ENCODE peak calls at places on chromosomes 3 and 15, in five cellular contexts. One of them, this sample, is unnamed.

GRCh38 chr15:60859996-60860494 is 369.1 kb downstream of the RORA start:
- DNase-seq in GM23248: peak
- DNase-seq in astrocyte: peak
- DNase-seq in Karpas-422: no peak
- DNase-seq in IMR-90: peak
- DNase-seq in this sample: no peak

GRCh38 chr3:140358696-140359095 is 319.2 kb upstream of the TRIM42 start:
- DNase-seq in GM23248: no peak
- DNase-seq in astrocyte: no peak
- DNase-seq in Karpas-422: no peak
- DNase-seq in IMR-90: no peak
- DNase-seq in this sample: peak

GRCh38 chr15:40257656-40258450 is 19.0 kb downstream of the PAK6 start:
- DNase-seq in GM23248: no peak
- DNase-seq in astrocyte: peak
- DNase-seq in Karpas-422: no peak
- DNase-seq in IMR-90: peak
- DNase-seq in this sample: no peak

GRCh38 chr3:134313839-134314587 is 60.2 kb downstream of the AMOTL2 start:
- DNase-seq in GM23248: peak
- DNase-seq in astrocyte: no peak
- DNase-seq in Karpas-422: no peak
- DNase-seq in IMR-90: no peak
- DNase-seq in this sample: peak

GRCh38 chr15:59555696-59556095 is 55.9 kb upstream of the GCNT3 start:
- DNase-seq in GM23248: peak
- DNase-seq in astrocyte: no peak
- DNase-seq in Karpas-422: no peak
- DNase-seq in IMR-90: no peak
- DNase-seq in this sample: no peak

GRCh38 chr3:97841304-97841703 is 19.5 kb downstream of the CRYBG3 start:
- DNase-seq in GM23248: no peak
- DNase-seq in astrocyte: no peak
- DNase-seq in Karpas-422: no peak
- DNase-seq in IMR-90: no peak
- DNase-seq in this sample: no peak

GRCh38 chr15:47405768-47406167 is 311.5 kb upstream of the SEMA6D start:
- DNase-seq in GM23248: no peak
- DNase-seq in astrocyte: no peak
- DNase-seq in Karpas-422: no peak
- DNase-seq in IMR-90: no peak
- DNase-seq in this sample: peak

GRCh38 chr3:53269888-53270880 is 14.4 kb upstream of the TKT start:
- DNase-seq in GM23248: peak
- DNase-seq in astrocyte: peak
- DNase-seq in Karpas-422: peak
- DNase-seq in IMR-90: peak
- DNase-seq in this sample: peak

GRCh38 chr3:34731879-34732278 is 907.4 kb upstream of the ARPP21 start:
- DNase-seq in GM23248: no peak
- DNase-seq in astrocyte: no peak
- DNase-seq in Karpas-422: no peak
- DNase-seq in IMR-90: no peak
- DNase-seq in this sample: peak

GRCh38 chr3:74523811-74524210 is 90.6 kb downstream of the CNTN3 start:
- DNase-seq in GM23248: peak
- DNase-seq in astrocyte: peak
- DNase-seq in Karpas-422: no peak
- DNase-seq in IMR-90: peak
- DNase-seq in this sample: no peak

GRCh38 chr3:79019924-79020173 is 747.9 kb downstream of the ROBO1 start:
- DNase-seq in GM23248: no peak
- DNase-seq in astrocyte: no peak
- DNase-seq in Karpas-422: no peak
- DNase-seq in IMR-90: no peak
- DNase-seq in this sample: no peak
- H3K9ac ChIP-seq in GM23248: peak
- H3K9ac ChIP-seq in astrocyte: no peak
- H3K9ac ChIP-seq in Karpas-422: no peak
- H3K9ac ChIP-seq in IMR-90: no peak
- H3K9ac ChIP-seq in this sample: no peak

GRCh38 chr15:78811825-78812183 is 540 bp upstream of the ADAMTS7 start:
- DNase-seq in GM23248: no peak
- DNase-seq in astrocyte: no peak
- DNase-seq in Karpas-422: no peak
- DNase-seq in IMR-90: no peak
- DNase-seq in this sample: no peak

GRCh38 chr15:78810003-78810376 is 1.3 kb downstream of the ADAMTS7 start:
- DNase-seq in GM23248: no peak
- DNase-seq in astrocyte: no peak
- DNase-seq in Karpas-422: no peak
- DNase-seq in IMR-90: no peak
- DNase-seq in this sample: no peak

GRCh38 chr15:78808550-78808949 is 2.7 kb downstream of the ADAMTS7 start:
- DNase-seq in GM23248: peak
- DNase-seq in astrocyte: no peak
- DNase-seq in Karpas-422: peak
- DNase-seq in IMR-90: peak
- DNase-seq in this sample: peak

GRCh38 chr15:78810377-78811123 is 714 bp downstream of the ADAMTS7 start:
- DNase-seq in GM23248: peak
- DNase-seq in astrocyte: peak
- DNase-seq in Karpas-422: no peak
- DNase-seq in IMR-90: peak
- DNase-seq in this sample: peak

DNA sequence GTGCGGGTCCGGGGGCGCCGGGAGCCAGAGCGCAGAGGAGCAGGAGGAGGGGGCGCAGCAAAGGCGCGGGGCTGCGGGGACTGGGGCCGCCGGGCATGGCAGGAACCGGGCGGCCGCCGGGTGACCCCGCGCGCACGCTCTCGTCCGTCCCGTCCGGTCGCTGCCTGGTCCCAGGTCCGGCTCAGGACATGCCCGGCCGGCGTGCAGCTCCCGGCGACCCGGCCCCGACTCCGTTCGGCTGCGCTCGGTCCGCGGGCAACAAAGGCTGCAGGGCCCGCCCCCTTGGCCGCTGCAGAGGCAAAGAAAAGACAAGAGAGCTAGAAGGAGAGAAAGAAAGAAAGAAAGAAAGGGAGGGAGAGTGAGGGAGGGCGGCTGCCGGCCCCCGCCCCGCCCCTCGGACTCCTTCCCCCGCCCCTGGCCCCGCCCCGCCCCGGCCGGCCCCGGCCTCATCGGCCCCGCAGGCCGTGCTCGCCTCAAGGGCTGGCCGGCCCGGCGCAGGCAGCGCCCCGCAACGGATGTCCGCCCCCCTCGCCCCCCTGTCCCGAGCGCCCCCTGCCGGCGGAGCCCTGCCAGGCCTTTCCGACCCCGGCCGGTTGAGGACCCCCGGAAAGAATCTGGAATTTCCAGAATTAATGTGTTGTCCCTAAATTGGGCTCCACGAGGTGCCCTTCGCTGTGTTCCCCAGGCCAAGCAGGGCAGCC is at the start of gene ADAMTS7:
- DNase-seq in GM23248: peak
- DNase-seq in astrocyte: peak
- DNase-seq in Karpas-422: peak
- DNase-seq in IMR-90: peak
- DNase-seq in this sample: peak
- H3K4me3 ChIP-seq in GM23248: peak
- H3K4me3 ChIP-seq in astrocyte: peak
- H3K4me3 ChIP-seq in Karpas-422: no peak
- H3K4me3 ChIP-seq in IMR-90: peak
- H3K4me3 ChIP-seq in this sample: peak

GRCh38 chr3:155079795-155080546 is at the start of gene MME:
- DNase-seq in GM23248: peak
- DNase-seq in astrocyte: peak
- DNase-seq in Karpas-422: peak
- DNase-seq in IMR-90: peak
- DNase-seq in this sample: peak

GRCh38 chr3:155078959-155079794 is 942 bp upstream of the MME start:
- DNase-seq in GM23248: peak
- DNase-seq in astrocyte: no peak
- DNase-seq in Karpas-422: peak
- DNase-seq in IMR-90: peak
- DNase-seq in this sample: peak

GRCh38 chr3:155076888-155077287 is 3.2 kb upstream of the MME start:
- DNase-seq in GM23248: no peak
- DNase-seq in astrocyte: no peak
- DNase-seq in Karpas-422: no peak
- DNase-seq in IMR-90: peak
- DNase-seq in this sample: no peak

GRCh38 chr3:155083313-155083905 is 3.3 kb downstream of the MME start:
- DNase-seq in GM23248: no peak
- DNase-seq in astrocyte: no peak
- DNase-seq in Karpas-422: no peak
- DNase-seq in IMR-90: peak
- DNase-seq in this sample: no peak

DNA sequence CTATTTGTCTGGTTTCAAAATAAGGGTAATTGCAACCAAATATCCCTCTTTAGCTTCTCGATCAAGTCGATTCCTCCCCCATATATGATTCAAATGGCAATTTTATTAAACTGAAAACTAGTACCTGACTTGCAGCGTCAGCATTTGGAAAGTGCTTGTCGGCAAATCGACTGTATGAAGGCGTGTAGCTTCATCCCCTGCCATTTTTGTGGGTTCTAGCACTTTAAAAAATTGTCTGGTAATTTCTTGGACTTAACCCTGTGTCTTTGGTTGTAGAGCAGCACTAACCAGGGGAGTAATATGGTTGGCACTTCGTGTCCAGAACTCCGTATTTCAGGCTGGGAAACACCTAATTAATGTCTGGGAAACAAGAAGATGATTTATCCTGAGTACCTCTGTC is 573 bp downstream of the MME start:
- DNase-seq in GM23248: peak
- DNase-seq in astrocyte: no peak
- DNase-seq in Karpas-422: peak
- DNase-seq in IMR-90: no peak
- DNase-seq in this sample: no peak
- H3K9ac ChIP-seq in GM23248: peak
- H3K9ac ChIP-seq in astrocyte: peak
- H3K9ac ChIP-seq in Karpas-422: peak
- H3K9ac ChIP-seq in IMR-90: peak
- H3K9ac ChIP-seq in this sample: peak

DNA sequence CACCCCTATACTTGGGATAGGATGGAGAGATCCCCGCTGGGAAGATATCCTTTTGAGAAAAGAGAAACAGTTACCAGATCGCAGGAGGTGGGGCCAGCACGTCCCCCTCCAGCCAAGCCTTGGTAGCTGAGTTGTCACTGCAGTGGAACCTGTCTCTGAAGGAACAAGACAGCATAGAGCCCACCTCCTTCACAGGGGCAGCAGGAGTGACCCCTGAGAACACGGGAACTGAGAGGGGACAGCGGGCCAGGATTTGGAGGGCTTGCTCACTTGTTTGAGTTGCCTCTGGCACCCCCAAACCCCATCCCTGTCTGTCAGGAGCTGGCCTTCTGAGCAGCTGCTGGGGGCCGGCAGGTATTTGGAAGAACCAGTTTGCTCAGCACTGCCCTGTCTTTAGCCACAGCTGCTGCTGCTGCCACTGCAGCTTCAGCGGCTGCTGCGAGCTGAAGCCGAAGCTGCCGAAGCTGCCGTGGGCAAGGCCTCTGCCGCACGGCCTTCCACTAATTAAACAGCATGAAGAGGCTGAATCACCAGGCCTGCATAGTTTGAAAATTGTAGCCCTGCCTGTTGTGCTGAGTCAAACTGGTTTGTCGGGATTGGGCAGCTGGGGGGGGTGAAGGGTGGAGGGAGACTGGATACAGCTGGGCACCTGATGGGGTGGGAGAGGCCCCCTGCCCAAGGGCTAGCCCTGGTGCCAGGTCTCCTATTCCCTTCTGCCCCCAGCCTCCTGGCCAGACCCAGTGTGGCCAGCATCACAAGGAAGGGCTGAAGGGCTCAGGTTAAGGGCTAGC is 4.0 kb downstream of the EPHB3 start:
- DNase-seq in GM23248: peak
- DNase-seq in astrocyte: peak
- DNase-seq in Karpas-422: no peak
- DNase-seq in IMR-90: peak
- DNase-seq in this sample: peak
- H3K4me3 ChIP-seq in GM23248: peak
- H3K4me3 ChIP-seq in astrocyte: no peak
- H3K4me3 ChIP-seq in Karpas-422: no peak
- H3K4me3 ChIP-seq in IMR-90: no peak
- H3K4me3 ChIP-seq in this sample: peak

GRCh38 chr3:31364711-31365110 is 168.0 kb upstream of the STT3B start:
- DNase-seq in GM23248: peak
- DNase-seq in astrocyte: peak
- DNase-seq in Karpas-422: no peak
- DNase-seq in IMR-90: peak
- DNase-seq in this sample: no peak
- H3K9ac ChIP-seq in GM23248: no peak
- H3K9ac ChIP-seq in astrocyte: peak
- H3K9ac ChIP-seq in Karpas-422: no peak
- H3K9ac ChIP-seq in IMR-90: no peak
- H3K9ac ChIP-seq in this sample: no peak